ENCODE peak calls at places on chromosomes 16 and 17, in four cellular contexts. N, Z, F and C are unnamed samples.

GRCh38 chr17:58487589-58488427 is at the start of gene HSF5:
- DNase-seq in N (no peak), F (no peak), Z (no peak), C (no peak)

GRCh38 chr16:56081371-56081770 is 109.9 kb upstream of the GNAO1 start:
- DNase-seq in Z (no peak), F (no peak), N (no peak), C (no peak)

GRCh38 chr17:82751171-82751570 is 694 bp upstream of the TBCD start:
- DNase-seq in F (no peak), N (no peak), Z (no peak), C (peak; percentile 95)

GRCh38 chr16:50712568-50712914 is 19.1 kb downstream of the NOD2 start:
- DNase-seq in N (no peak), Z (no peak), F (no peak), C (no peak)

GRCh38 chr17:61152898-61153297 is 246.7 kb upstream of the TBX2 start:
- DNase-seq in N (no peak), Z (no peak), F (no peak), C (no peak)

GRCh38 chr16:30377050-30377811 is 2.6 kb downstream of the MYL11 start:
- DNase-seq in N (no peak), F (no peak), Z (no peak), C (no peak)

GRCh38 chr17:51428668-51429486 is 168.5 kb downstream of the UTP18 start:
- DNase-seq in Z (no peak), N (no peak), F (no peak), C (no peak)

GRCh38 chr16:87369117-87369775 is 14.3 kb downstream of the FBXO31 start:
- DNase-seq in Z (no peak), N (no peak), F (no peak), C (no peak)

GRCh38 chr17:7235693-7236665 is 1.7 kb upstream of the DVL2 start:
- DNase-seq in N (no peak), Z (no peak), F (no peak), C (no peak)

GRCh38 chr16:87436225-87437172 is 44.4 kb downstream of the MAP1LC3B start:
- DNase-seq in N (no peak), Z (no peak), F (no peak), C (no peak)